ENCODE peak calls at places on chromosomes 7 and 10, in seven cellular contexts. K is mesendoderm, L is H9, B is IMR-90, C is neuronal stem cell, D is H1, X is mesenchymal stem cell. E is an unnamed sample.

GRCh38 chr10:43057831-43058340 is 19.0 kb upstream of the RET start:
- DNase-seq in K (no peak), L (no peak), B (no peak), C (no peak), D (no peak), X (no peak), E (no peak)

GRCh38 chr7:157664866-157665633 is 328.2 kb downstream of the DNAJB6 start:
- DNase-seq in K (no peak), L (no peak), B (no peak), C (no peak), D (no peak), X (no peak), E (no peak)

GRCh38 chr7:76054129-76055120 is 6.5 kb downstream of the MDH2 start:
- DNase-seq in K (peak; percentile 71), L (no peak), B (peak; percentile 77), C (no peak), D (no peak), X (peak; percentile 85), E (peak; percentile 96)

GRCh38 chr7:24834150-24834798 is 77.0 kb upstream of the GSDME start:
- DNase-seq in K (no peak), L (no peak), B (no peak), C (no peak), D (no peak), X (no peak), E (no peak)

GRCh38 chr7:157809863-157810851 is 473.4 kb downstream of the DNAJB6 start:
- DNase-seq in K (no peak), L (no peak), B (no peak), C (no peak), D (no peak), X (no peak), E (no peak)

GRCh38 chr10:29039659-29040309 is 249.1 kb upstream of the LYZL1 start:
- DNase-seq in K (peak; percentile 61), L (no peak), B (peak; percentile 87), C (no peak), D (no peak), X (peak; percentile 79), E (peak; percentile 84)

GRCh38 chr10:22475857-22476600 is 130.7 kb downstream of the SPAG6 start:
- DNase-seq in K (peak; percentile 44), L (peak; percentile 53), B (no peak), C (peak; percentile 48), D (peak; percentile 78), X (peak; percentile 23), E (no peak)

GRCh38 chr7:116713918-116714317 is 41.9 kb downstream of the MET start:
- DNase-seq in K (no peak), L (no peak), B (peak; percentile 88), C (no peak), D (no peak), X (no peak), E (no peak)

GRCh38 chr10:4347397-4347796 is 478.6 kb upstream of the AKR1E2 start:
- DNase-seq in K (no peak), L (no peak), B (no peak), C (no peak), D (no peak), X (no peak), E (no peak)

GRCh38 chr7:43314379-43315158 is 202.1 kb downstream of the HECW1 start:
- DNase-seq in K (no peak), L (no peak), B (no peak), C (no peak), D (no peak), X (no peak), E (no peak)

GRCh38 chr7:21184956-21185355 is 242.9 kb upstream of the SP4 start:
- DNase-seq in K (no peak), L (no peak), B (no peak), C (no peak), D (no peak), X (peak; percentile 1), E (no peak)

GRCh38 chr10:116665541-116666125 is 44.9 kb downstream of the PNLIPRP2 start:
- DNase-seq in K (no peak), L (peak; percentile 18), B (peak; percentile 5), C (no peak), D (peak; percentile 42), X (no peak), E (peak; percentile 82)

GRCh38 chr7:70694357-70694908 is 437.5 kb upstream of the GALNT17 start:
- DNase-seq in K (peak; percentile 67), L (no peak), B (peak; percentile 28), C (peak; percentile 58), D (peak; percentile 65), X (peak; percentile 26), E (peak; percentile 3)

GRCh38 chr10:48466611-48467240 is 138.1 kb downstream of the ARHGAP22 start:
- DNase-seq in K (peak; percentile 43), L (peak; percentile 38), B (no peak), C (no peak), D (peak; percentile 69), X (no peak), E (peak; percentile 92)

GRCh38 chr10:43043773-43044394 is 33.0 kb upstream of the RET start:
- DNase-seq in K (no peak), L (peak; percentile 28), B (no peak), C (no peak), D (peak; percentile 51), X (no peak), E (no peak)

GRCh38 chr7:98613601-98614425 is 3.3 kb upstream of the NPTX2 start:
- DNase-seq in K (peak; percentile 67), L (no peak), B (peak; percentile 10), C (peak; percentile 84), D (no peak), X (peak; percentile 18), E (no peak)

GRCh38 chr7:41472427-41473125 is 230.3 kb downstream of the INHBA start:
- DNase-seq in K (no peak), L (no peak), B (peak; percentile 51), C (no peak), D (no peak), X (no peak), E (no peak)

GRCh38 chr10:83492004-83492403 is 647.3 kb upstream of the GHITM start:
- DNase-seq in K (no peak), L (no peak), B (no peak), C (no peak), D (no peak), X (no peak), E (no peak)

GRCh38 chr10:70715853-70716795 is 43.8 kb downstream of the ADAMTS14 start:
- DNase-seq in K (peak; percentile 52), L (peak; percentile 43), B (peak; percentile 34), C (no peak), D (no peak), X (peak; percentile 78), E (peak; percentile 15)

GRCh38 chr10:30705625-30706149 is 76.1 kb upstream of the LYZL2 start:
- DNase-seq in K (peak; percentile 24), L (no peak), B (no peak), C (no peak), D (no peak), X (no peak), E (no peak)

GRCh38 chr10:2464476-2464875 is 602.9 kb upstream of the PFKP start:
- DNase-seq in K (no peak), L (no peak), B (no peak), C (no peak), D (no peak), X (no peak), E (no peak)

GRCh38 chr10:88491314-88491713 is 91.8 kb downstream of the RNLS start:
- DNase-seq in K (no peak), L (no peak), B (no peak), C (no peak), D (no peak), X (no peak), E (no peak)

GRCh38 chr10:88494537-88494936 is 88.6 kb downstream of the RNLS start:
- DNase-seq in K (no peak), L (no peak), B (no peak), C (no peak), D (no peak), X (no peak), E (no peak)

GRCh38 chr10:88489107-88489506 is 94.0 kb downstream of the RNLS start:
- DNase-seq in K (no peak), L (no peak), B (no peak), C (no peak), D (no peak), X (no peak), E (no peak)

GRCh38 chr10:88493676-88494483 is 89.2 kb downstream of the RNLS start:
- DNase-seq in K (no peak), L (no peak), B (peak; percentile 85), C (no peak), D (no peak), X (no peak), E (no peak)

GRCh38 chr10:88490216-88490980 is 92.7 kb downstream of the RNLS start:
- DNase-seq in K (no peak), L (no peak), B (no peak), C (no peak), D (no peak), X (no peak), E (no peak)
- H2AK5ac ChIP-seq in K (no peak overlapping the region), L (no peak overlapping the region), B (no peak overlapping the region), C (no peak overlapping the region), D (no peak overlapping the region), X (no peak overlapping the region), E (no peak overlapping the region)

DNA sequence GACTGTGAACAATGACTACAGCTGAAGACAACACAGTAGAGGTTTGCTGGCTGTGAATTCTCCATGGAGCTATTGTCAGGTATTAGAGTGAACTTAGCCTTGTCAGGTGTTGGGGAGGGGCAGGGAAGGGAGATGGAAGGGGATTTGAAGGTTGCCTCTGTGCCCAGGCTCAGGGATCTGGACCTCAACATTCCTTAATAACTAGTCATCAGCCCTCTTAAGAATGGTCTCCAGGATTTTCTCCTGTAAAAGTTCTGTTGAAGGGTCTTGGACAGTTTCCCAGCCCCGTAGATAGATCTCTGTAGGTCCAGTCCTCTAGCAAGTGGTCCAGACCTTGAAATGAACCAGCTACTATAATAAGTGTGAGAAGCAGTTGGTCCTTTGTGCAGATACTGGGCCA is 57.0 kb downstream of the KIF5B start:
- DNase-seq in K (peak; percentile 68), L (no peak), B (no peak), C (no peak), D (no peak), X (no peak), E (no peak)
- H2BK5ac ChIP-seq in K (no peak overlapping the region), L (no peak overlapping the region), B (no peak overlapping the region), C (no peak overlapping the region), D (no peak overlapping the region), X (no peak overlapping the region), E (no peak overlapping the region)

DNA sequence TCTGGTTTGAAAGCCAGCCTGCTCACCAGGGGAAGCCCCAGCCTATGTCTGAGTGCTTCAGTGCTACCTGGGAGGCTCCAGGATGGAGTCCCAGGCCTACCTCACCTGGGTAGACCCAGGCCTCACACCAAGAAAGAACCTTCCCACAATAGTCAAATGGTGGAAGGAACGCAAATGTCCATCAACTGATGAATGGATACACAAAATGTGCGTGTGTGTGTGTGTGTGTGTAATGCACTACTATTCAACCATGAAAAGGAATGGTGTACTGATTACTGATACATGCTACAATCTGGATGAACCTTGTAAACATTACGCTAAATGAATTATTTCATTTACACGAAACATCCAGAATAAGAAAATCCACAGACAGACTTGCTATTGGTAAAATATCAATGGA is 15.2 kb upstream of the ADRB1 start:
- DNase-seq in K (no peak), L (no peak), B (no peak), C (no peak), D (no peak), X (no peak), E (no peak)
- H2AK5ac ChIP-seq in K (no peak overlapping the region), L (no peak overlapping the region), B (no peak overlapping the region), C (no peak overlapping the region), D (no peak overlapping the region), X (peak overlapping the region; percentile 69), E (no peak overlapping the region)

DNA sequence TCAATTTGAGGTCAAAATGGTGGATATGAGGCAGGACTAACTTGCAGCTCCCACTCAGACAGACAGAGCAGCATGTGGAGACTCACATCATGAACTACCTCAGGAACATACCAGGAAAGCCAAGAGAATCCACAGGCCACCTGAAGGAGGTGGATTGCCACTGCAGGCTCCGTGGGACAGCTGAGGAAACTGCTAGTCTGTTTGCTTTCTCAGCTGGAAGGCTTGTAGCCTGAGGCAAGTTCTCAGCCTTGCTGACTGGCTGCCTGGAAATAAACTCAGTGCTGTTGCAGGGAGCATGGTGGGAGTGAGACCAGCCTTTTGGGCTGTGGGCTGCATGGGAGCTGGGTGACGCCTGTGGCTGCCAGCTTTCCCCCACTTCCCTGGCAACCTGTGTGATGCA is 202.9 kb downstream of the ZNF248 start:
- DNase-seq in K (peak; percentile 6), L (no peak), B (no peak), C (no peak), D (no peak), X (no peak), E (peak; percentile 23)
- H2BK5ac ChIP-seq in K (no peak overlapping the region), L (no peak overlapping the region), B (no peak overlapping the region), C (no peak overlapping the region), D (no peak overlapping the region), X (no peak overlapping the region), E (no peak overlapping the region)

E was measured in trophoblast cell.